ENCODE peak calls at places on chromosomes 5 and 9, in five cellular contexts. B is psoas muscle, J is RWPE1, Y is GM12864, P is foreskin fibroblast. Q is an unnamed sample.

GRCh38 chr9:127904888-127905728 is 5.7 kb upstream of the ST6GALNAC6 start:
- DNase-seq in Y (peak), B (no peak), P (no peak), J (no peak), Q (no peak)

GRCh38 chr5:71533614-71534013 is 53.5 kb upstream of the MCCC2 start:
- DNase-seq in B (no peak), J (no peak), P (peak), Y (peak), Q (no peak)

GRCh38 chr5:138927979-138928378 is 52.8 kb upstream of the LRRTM2 start:
- DNase-seq in Y (no peak), J (no peak), P (no peak), B (peak), Q (no peak)

GRCh38 chr5:154603978-154604679 is 126.1 kb upstream of the HAND1 start:
- DNase-seq in Y (no peak), P (peak), J (no peak), B (no peak), Q (no peak)

GRCh38 chr5:16889203-16889971 is 46.7 kb downstream of the MYO10 start:
- DNase-seq in B (no peak), J (no peak), Y (no peak), P (peak), Q (no peak)

GRCh38 chr5:84364043-84364442 is 20.6 kb downstream of the EDIL3 start:
- DNase-seq in B (no peak), J (no peak), P (no peak), Y (no peak), Q (no peak)

GRCh38 chr9:108119530-108120113 is 630.1 kb upstream of the KLF4 start:
- DNase-seq in J (no peak), B (no peak), Y (no peak), P (no peak), Q (no peak)

GRCh38 chr9:117189121-117189520 is 225.7 kb downstream of the ASTN2 start:
- DNase-seq in P (peak), B (no peak), J (no peak), Y (no peak), Q (peak)

GRCh38 chr5:156124713-156125112 is 202.3 kb upstream of the SGCD start:
- DNase-seq in J (no peak), P (no peak), B (no peak), Y (no peak), Q (no peak)

GRCh38 chr9:120539951-120540350 is 40.0 kb downstream of the CDK5RAP2 start:
- DNase-seq in P (peak), Y (no peak), B (no peak), J (no peak), Q (no peak)

GRCh38 chr9:13377286-13377925 is 97.9 kb upstream of the MPDZ start:
- DNase-seq in B (no peak), Y (no peak), J (no peak), P (no peak), Q (no peak)

GRCh38 chr9:76894198-76894597 is 11.7 kb downstream of the PRUNE2 start:
- DNase-seq in P (no peak), B (no peak), J (no peak), Y (no peak), Q (no peak)

GRCh38 chr5:15354011-15354410 is 146.0 kb upstream of the FBXL7 start:
- DNase-seq in B (no peak), Y (no peak), P (peak), J (no peak), Q (no peak)

GRCh38 chr9:125472926-125473701 is 211.5 kb downstream of the GAPVD1 start:
- DNase-seq in Y (no peak), B (no peak), P (peak), J (no peak), Q (peak)
- TF ChIP-seq CTCF in Y (no peak), B (no peak), P (no peak), J (no peak), Q (peak)

GRCh38 chr9:72203205-72203803 is 54.1 kb downstream of the GDA start:
- DNase-seq in B (no peak), Y (no peak), J (peak), P (peak), Q (no peak)
- TF ChIP-seq CTCF in B (no peak), Y (peak), J (peak), P (peak), Q (peak)

GRCh38 chr9:104931256-104931655 is 3.3 kb upstream of the ABCA1 start:
- DNase-seq in Y (no peak), B (no peak), J (no peak), P (no peak), Q (no peak)

GRCh38 chr9:104927912-104928740 is at the start of gene ABCA1:
- DNase-seq in B (peak), J (peak), P (peak), Y (no peak), Q (peak)

GRCh38 chr9:104923289-104923688 is 4.7 kb downstream of the ABCA1 start:
- DNase-seq in P (peak), J (no peak), Y (no peak), B (no peak), Q (no peak)

GRCh38 chr9:104923740-104924139 is 4.2 kb downstream of the ABCA1 start:
- DNase-seq in P (no peak), J (no peak), Y (peak), B (no peak), Q (no peak)

DNA sequence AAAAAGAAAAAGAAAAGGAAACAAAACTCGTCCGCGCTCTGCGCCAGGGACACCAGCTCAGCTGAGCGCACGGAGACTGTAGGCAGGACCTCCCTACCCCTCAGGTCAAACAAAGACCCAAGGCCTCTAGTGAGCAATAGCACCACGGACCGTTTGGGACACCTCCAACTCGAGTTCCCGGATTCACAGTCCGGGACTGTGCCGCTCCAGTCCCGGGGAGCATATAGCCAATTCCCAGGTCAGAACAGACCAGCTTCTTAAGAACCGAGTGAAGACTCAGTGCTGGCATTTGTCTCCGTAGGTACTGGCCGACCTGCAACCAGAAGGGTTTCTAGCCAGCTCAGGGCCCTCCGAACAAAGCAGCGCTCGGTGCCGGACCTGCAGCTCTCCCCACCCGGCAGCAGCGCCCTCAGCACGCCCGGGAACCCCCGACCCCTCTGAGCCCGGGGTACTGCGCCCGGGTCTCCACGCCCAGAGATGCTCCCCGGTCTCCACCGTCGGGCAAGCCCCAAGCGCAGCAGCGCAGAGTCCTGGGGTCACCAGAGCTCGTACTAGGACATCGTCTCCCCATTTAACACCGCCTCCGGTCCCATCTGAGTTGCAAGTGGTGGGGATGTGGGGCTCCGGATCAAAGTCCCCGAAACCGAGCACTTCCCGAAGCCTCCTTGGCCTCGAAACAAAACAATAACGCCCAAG is 591 bp downstream of the ABCA1 start:
- DNase-seq in Y (no peak), P (peak), B (peak), J (peak), Q (no peak)
- TF ChIP-seq CTCF in Y (no peak), P (no peak), B (no peak), J (no peak), Q (no peak)

GRCh38 chr5:75053286-75054109 is 1.1 kb upstream of the GCNT4 start:
- DNase-seq in J (peak), Y (no peak), P (peak), B (peak), Q (no peak)
- TF ChIP-seq CTCF in J (peak), Y (peak), P (peak), B (peak), Q (no peak)

GRCh38 chr5:78920604-78921003 is 64.5 kb downstream of the ARSB start:
- DNase-seq in Y (no peak), P (peak), J (no peak), B (no peak), Q (no peak)
- TF ChIP-seq CTCF in Y (peak), P (peak), J (no peak), B (peak), Q (peak)

GRCh38 chr5:100791376-100791775 is 111.7 kb downstream of the ST8SIA4 start:
- DNase-seq in B (no peak), P (no peak), Y (no peak), J (no peak), Q (no peak)

GRCh38 chr5:100788417-100788816 is 114.7 kb downstream of the ST8SIA4 start:
- DNase-seq in B (no peak), J (no peak), Y (no peak), P (no peak), Q (no peak)

GRCh38 chr5:100789641-100790160 is 113.4 kb downstream of the ST8SIA4 start:
- DNase-seq in J (no peak), B (no peak), P (no peak), Y (no peak), Q (no peak)

GRCh38 chr5:100790951-100791350 is 112.1 kb downstream of the ST8SIA4 start:
- DNase-seq in B (no peak), J (no peak), P (no peak), Y (no peak), Q (no peak)

GRCh38 chr5:100790170-100790665 is 112.9 kb downstream of the ST8SIA4 start:
- DNase-seq in J (no peak), Y (no peak), B (no peak), P (no peak), Q (no peak)
- TF ChIP-seq CTCF in J (no peak), Y (peak), B (no peak), P (no peak), Q (no peak)

Q was measured in astrocyte of the cerebellum.